ENCODE peak calls at places on chromosomes 4 and X, in six cellular contexts. S is NCI-H1694 treated with DMSO at 0.1 percent for 48 hours; C is skeletal muscle cell; U is pancreas; W is stimulated activated CD4-positive, alpha-beta T cell treated with anti-CD3 and anti-CD28 coated beads, Interleukin-1b, Interleukin-23, amount 100 ng/mL, for 24 hours; P is epithelial cell of esophagus. D is an unnamed sample.

GRCh38 chr4:56752985-56753384 is 68.5 kb downstream of the SPINK2 start:
- DNase-seq in S (peak), C (no peak), U (no peak), W (no peak), P (peak), D (no peak)

GRCh38 chr4:174867893-174868292 is 38.8 kb upstream of the GLRA3 start:
- DNase-seq in S (no peak), C (no peak), U (no peak), W (no peak), P (no peak), D (no peak)

GRCh38 chrX:120999413-120999812 is 13.9 kb upstream of the CT47A1 start:
- DNase-seq in S (no peak), C (no peak), U (no peak), W (no peak), P (no peak), D (no peak)

GRCh38 chr4:6622744-6623143 is 17.7 kb upstream of the MRFAP1 start:
- DNase-seq in S (no peak), C (no peak), U (no peak), W (no peak), P (no peak), D (no peak)

GRCh38 chr4:41364871-41365270 is 108.1 kb downstream of the UCHL1 start:
- DNase-seq in S (no peak), C (no peak), U (no peak), W (no peak), P (no peak), D (no peak)

GRCh38 chrX:2484721-2485459 is 15.9 kb downstream of the DHRSX start:
- DNase-seq in S (no peak), C (no peak), U (no peak), W (no peak), P (peak), D (no peak)

GRCh38 chr4:122652379-122652778 is 31.5 kb upstream of the IL21 start:
- DNase-seq in S (no peak), C (no peak), U (no peak), W (peak), P (peak), D (peak)

GRCh38 chr4:184843984-184844554 is 18.3 kb upstream of the ACSL1 start:
- DNase-seq in S (no peak), C (no peak), U (no peak), W (no peak), P (no peak), D (no peak)

GRCh38 chr4:21885241-21885640 is 63.3 kb downstream of the KCNIP4 start:
- DNase-seq in S (no peak), C (peak), U (no peak), W (no peak), P (no peak), D (no peak)

GRCh38 chrX:31421441-31421840 is 349.6 kb upstream of the FTHL17 start:
- DNase-seq in S (no peak), C (no peak), U (no peak), W (no peak), P (no peak), D (no peak)

GRCh38 chr4:122803788-122804208 is 22.8 kb upstream of the FGF2 start:
- DNase-seq in S (no peak), C (no peak), U (no peak), W (no peak), P (no peak), D (peak)

GRCh38 chrX:154599531-154599930 is 14.6 kb downstream of the CTAG1A start:
- DNase-seq in S (no peak), C (no peak), U (no peak), W (no peak), P (no peak), D (no peak)